ENCODE peak calls at places on chromosome 13, in nine cellular contexts. C is colonic mucosa, M is IMR-90, W is mammary epithelial cell, P is testis, U is left ventricle myocardium inferior, J is stomach, H is dorsolateral prefrontal cortex, L is ovary. D is an unnamed sample.

GRCh38 chr13:59806801-59807200 is 356.9 kb downstream of the DIAPH3 start:
- DNase-seq in C (no peak), M (no peak), W (no peak), P (no peak), U (no peak), J (no peak), H (no peak), L (no peak), D (no peak)

GRCh38 chr13:21673592-21674270 is 2.9 kb downstream of the FGF9 start:
- DNase-seq in C (peak), M (peak), W (peak), P (peak), U (peak), J (peak), H (no peak), L (peak), D (no peak)

GRCh38 chr13:25977216-25977615 is 74.6 kb downstream of the SHISA2 start:
- DNase-seq in C (no peak), M (no peak), W (peak), P (no peak), U (no peak), J (no peak), H (no peak), L (no peak), D (peak)

GRCh38 chr13:61954092-61954491 is 538.4 kb upstream of the PCDH20 start:
- DNase-seq in C (no peak), M (peak), W (no peak), P (no peak), U (no peak), J (no peak), H (no peak), L (no peak), D (no peak)

GRCh38 chr13:79548886-79549285 is 67.9 kb downstream of the NDFIP2 start:
- DNase-seq in C (no peak), M (peak), W (peak), P (no peak), U (no peak), J (no peak), H (no peak), L (no peak), D (no peak)

GRCh38 chr13:94947392-94947791 is 235.0 kb upstream of the SOX21 start:
- DNase-seq in C (no peak), M (no peak), W (no peak), P (no peak), U (no peak), J (no peak), H (no peak), L (no peak), D (no peak)

GRCh38 chr13:30359999-30360398 is 52.6 kb upstream of the KATNAL1 start:
- DNase-seq in C (no peak), M (no peak), W (no peak), P (no peak), U (no peak), J (no peak), H (no peak), L (no peak), D (no peak)

GRCh38 chr13:76043882-76044281 is 407.8 kb downstream of the LMO7 start:
- DNase-seq in C (no peak), M (no peak), W (no peak), P (no peak), U (no peak), J (no peak), H (no peak), L (no peak), D (no peak)

GRCh38 chr13:22278336-22278929 is 607.6 kb downstream of the FGF9 start:
- DNase-seq in C (peak), M (peak), W (peak), P (peak), U (peak), J (peak), H (peak), L (peak), D (no peak)

GRCh38 chr13:37364024-37364423 is 234.5 kb downstream of the POSTN start:
- DNase-seq in C (no peak), M (no peak), W (no peak), P (no peak), U (no peak), J (no peak), H (no peak), L (no peak), D (no peak)

GRCh38 chr13:50589139-50589538 is 254.4 kb downstream of the DLEU7 start:
- DNase-seq in C (no peak), M (peak), W (peak), P (no peak), U (no peak), J (no peak), H (no peak), L (no peak), D (peak)

GRCh38 chr13:30033681-30034447 is 183.4 kb upstream of the UBL3 start:
- DNase-seq in C (no peak), M (peak), W (peak), P (no peak), U (no peak), J (no peak), H (no peak), L (no peak), D (no peak)

GRCh38 chr13:79692846-79693245 is 211.9 kb downstream of the NDFIP2 start:
- DNase-seq in C (no peak), M (no peak), W (no peak), P (no peak), U (no peak), J (no peak), H (no peak), L (no peak), D (peak)

GRCh38 chr13:26227396-26227971 is 5.4 kb upstream of the RNF6 start:
- DNase-seq in C (no peak), M (no peak), W (no peak), P (no peak), U (no peak), J (no peak), H (no peak), L (no peak), D (no peak)

GRCh38 chr13:112658807-112659206 is 31.0 kb upstream of the ATP11A start:
- DNase-seq in C (no peak), M (peak), W (no peak), P (no peak), U (no peak), J (no peak), H (no peak), L (no peak), D (no peak)

GRCh38 chr13:111629933-111630332 is 309.5 kb downstream of the TEX29 start:
- DNase-seq in C (no peak), M (no peak), W (no peak), P (no peak), U (no peak), J (no peak), H (peak), L (no peak), D (no peak)

GRCh38 chr13:100176781-100177389 is 88.0 kb downstream of the PCCA start:
- DNase-seq in C (no peak), M (peak), W (peak), P (no peak), U (no peak), J (no peak), H (no peak), L (no peak), D (peak)

GRCh38 chr13:80965097-80965496 is 624.2 kb upstream of the SPRY2 start:
- DNase-seq in C (no peak), M (no peak), W (no peak), P (no peak), U (no peak), J (no peak), H (no peak), L (no peak), D (no peak)

GRCh38 chr13:80957019-80957650 is 616.2 kb upstream of the SPRY2 start:
- DNase-seq in C (no peak), M (no peak), W (no peak), P (no peak), U (no peak), J (no peak), H (no peak), L (no peak), D (no peak)

GRCh38 chr13:80962173-80962572 is 621.2 kb upstream of the SPRY2 start:
- DNase-seq in C (no peak), M (no peak), W (no peak), P (no peak), U (no peak), J (no peak), H (no peak), L (no peak), D (no peak)

DNA sequence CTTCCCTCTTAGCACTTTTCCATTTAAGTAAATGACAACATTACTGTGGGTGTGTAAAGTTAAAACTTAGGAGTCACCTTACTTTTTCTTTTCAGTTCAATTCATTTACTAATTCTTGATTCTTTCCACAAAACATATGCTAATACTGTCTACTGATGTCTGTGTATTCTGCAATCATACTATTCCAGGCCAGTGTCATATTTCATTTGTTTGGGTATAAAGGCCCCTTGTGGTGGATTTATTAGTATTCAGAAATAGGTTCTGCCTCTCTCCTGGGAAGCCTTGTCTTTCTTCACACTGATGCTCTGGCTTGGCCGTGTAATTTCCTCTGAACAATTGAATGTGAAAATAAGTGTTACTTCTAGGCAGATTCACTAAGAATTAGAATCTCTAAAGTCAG is 621.9 kb upstream of the SPRY2 start:
- DNase-seq in C (no peak), M (no peak), W (no peak), P (no peak), U (no peak), J (no peak), H (no peak), L (no peak), D (no peak)
- TF ChIP-seq CTCF in C (no peak), M (no peak), W (no peak), P (no peak), U (no peak), J (no peak), H (no peak), L (no peak), D (no peak)

DNA sequence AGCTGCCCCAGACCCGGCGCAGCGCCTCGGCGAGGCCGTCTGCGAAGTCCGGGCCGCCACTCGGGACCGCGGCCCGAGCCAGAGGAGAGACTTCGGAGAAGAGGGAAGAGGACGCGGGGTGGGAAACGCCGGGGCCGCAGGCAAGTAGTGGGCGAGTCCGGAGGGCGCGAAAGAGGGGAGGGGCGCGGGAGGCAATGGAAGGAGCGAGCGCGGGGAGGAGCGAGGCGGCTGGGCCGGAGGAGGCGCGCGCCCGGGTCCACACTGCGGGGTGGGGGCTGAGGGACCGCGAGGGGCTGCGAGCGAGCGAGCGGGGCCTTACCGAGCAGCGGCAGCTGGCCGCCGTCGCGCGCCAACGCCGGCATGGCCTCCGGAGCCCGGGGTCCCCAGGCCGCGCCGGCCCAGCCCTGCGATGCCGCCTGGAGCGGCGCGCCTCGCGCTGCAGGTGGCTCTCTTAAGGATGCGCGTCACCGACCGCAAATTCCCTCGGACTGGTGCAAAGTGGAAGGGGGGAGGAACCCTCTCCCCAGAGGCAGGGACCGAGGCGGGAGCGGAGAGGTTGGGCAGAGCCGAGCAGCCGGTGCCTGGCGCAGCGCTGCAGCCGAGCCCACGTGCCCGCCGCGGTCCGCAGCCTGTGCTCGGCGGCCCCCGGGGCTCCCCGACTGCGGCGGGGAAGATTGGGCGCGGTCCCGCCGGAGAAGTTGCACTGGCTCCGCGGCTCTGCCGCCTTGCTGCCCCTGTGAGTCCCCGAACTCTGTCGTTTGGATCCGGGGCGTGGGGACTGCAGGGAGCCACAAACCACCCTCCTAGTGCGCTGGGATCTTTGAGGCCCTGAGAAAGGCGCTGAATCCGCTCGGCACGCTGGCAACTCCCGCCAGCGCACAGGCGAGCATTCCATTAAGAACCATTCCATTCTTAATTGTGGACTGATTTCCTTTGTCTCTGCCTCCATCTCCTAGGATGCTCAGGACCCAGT is at the start of gene FLT3:
- DNase-seq in C (peak), M (peak), W (peak), P (peak), U (peak), J (peak), H (no peak), L (no peak), D (no peak)
- H3K4me3 ChIP-seq in C (peak), M (peak), W (no peak), P (peak), U (peak), J (peak), H (peak), L (no peak), D (peak)

DNA sequence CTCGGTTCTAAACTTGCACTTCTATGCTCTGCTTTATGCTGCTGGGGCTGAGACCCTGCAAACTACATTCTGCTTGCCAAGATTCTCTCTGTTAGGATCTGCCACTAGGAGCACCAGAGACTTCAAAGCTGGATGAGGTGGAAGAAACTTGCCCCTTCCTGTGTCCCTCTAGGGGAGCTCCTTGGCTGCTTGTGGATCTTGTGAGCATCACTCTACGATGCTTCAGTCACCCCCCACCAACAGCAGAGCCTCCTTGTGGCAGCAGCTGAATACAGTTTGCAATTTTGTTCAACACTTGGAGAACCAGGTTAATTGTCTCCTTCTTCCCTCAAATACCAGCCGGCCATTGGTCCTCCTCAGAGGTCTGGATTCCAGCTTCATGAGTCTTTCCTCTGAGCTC is 310.6 kb downstream of the FGF14 start:
- DNase-seq in C (no peak), M (no peak), W (peak), P (no peak), U (no peak), J (no peak), H (no peak), L (no peak), D (no peak)
- TF ChIP-seq CTCF in C (no peak), M (no peak), W (peak), P (no peak), U (no peak), J (no peak), H (peak), L (no peak), D (peak)

GRCh38 chr13:48125794-48126228 is 30.9 kb upstream of the MED4 start:
- DNase-seq in C (no peak), M (no peak), W (no peak), P (peak), U (no peak), J (no peak), H (no peak), L (peak), D (peak)
- H3K4me3 ChIP-seq in C (no peak), M (no peak), W (no peak), P (no peak), U (peak), J (no peak), H (no peak), L (no peak), D (peak)

DNA sequence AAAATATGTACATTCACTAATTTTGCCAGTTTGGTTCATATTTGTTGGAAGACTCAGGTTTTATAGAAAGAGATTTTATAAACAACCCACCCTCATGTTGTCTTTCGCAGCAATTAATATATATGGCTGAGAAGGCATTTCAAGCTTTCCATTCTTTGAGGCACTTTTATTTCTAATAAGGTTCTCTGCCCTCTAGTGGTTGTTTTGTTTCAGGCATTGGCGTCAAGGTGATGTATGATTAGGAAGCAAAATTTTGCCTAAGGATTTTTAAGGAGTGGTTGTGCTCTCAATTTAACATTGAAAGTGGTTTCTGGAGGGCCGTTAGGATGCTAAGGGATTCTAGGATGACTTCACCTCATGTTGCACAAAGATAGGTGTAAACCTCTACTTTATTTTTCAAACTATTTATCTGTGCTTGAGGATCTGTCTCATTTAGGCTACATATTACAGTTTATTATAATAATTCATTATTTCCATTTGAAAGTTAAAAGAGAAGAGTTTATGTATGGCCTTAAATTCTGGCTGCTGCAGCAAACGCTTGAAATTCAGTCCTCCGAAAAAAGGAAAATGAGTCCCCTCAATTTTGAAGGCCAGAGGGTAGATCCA is 35.9 kb downstream of the OXGR1 start:
- DNase-seq in C (no peak), M (peak), W (peak), P (peak), U (no peak), J (peak), H (no peak), L (no peak), D (no peak)
- TF ChIP-seq CTCF in C (peak), M (peak), W (peak), P (peak), U (peak), J (peak), H (peak), L (no peak), D (peak)

DNA sequence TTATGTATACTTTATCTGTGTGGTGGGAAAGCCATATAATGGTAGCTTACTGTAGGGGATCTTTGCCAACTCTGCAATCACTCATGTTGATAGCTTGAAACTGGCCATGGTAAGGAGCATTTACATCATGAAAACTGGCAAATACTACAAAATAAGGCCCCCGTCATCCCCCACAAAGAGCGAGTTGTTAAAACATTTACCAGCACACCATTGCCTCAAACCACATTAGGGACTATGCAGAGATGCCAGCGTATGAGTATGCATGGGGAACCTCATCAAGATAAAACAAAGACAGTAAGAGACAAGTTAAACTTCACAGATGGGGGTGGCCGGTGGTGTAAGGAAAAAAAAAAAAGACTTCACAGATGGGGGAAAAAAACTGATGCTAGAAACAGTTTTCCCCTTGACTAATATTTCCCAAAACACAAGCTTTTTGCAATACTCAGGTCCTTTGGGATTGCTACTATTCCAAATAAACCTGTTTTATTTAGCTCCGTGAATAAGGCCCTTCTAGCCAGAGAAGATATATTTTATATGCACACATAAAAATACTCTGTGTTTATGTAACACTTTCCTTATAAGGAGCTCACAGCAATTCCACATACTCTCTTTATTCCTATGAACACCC is 70.6 kb upstream of the SERP2 start:
- DNase-seq in C (no peak), M (peak), W (no peak), P (no peak), U (no peak), J (no peak), H (no peak), L (no peak), D (no peak)
- H3K4me3 ChIP-seq in C (no peak), M (no peak), W (no peak), P (no peak), U (no peak), J (no peak), H (no peak), L (no peak), D (no peak)

GRCh38 chr13:35855531-35856019 is 275.6 kb downstream of the DCLK1 start:
- DNase-seq in C (no peak), M (no peak), W (peak), P (no peak), U (no peak), J (no peak), H (peak), L (no peak), D (peak)
- TF ChIP-seq CTCF in C (no peak), M (no peak), W (no peak), P (no peak), U (no peak), J (no peak), H (no peak), L (no peak), D (no peak)

DNA sequence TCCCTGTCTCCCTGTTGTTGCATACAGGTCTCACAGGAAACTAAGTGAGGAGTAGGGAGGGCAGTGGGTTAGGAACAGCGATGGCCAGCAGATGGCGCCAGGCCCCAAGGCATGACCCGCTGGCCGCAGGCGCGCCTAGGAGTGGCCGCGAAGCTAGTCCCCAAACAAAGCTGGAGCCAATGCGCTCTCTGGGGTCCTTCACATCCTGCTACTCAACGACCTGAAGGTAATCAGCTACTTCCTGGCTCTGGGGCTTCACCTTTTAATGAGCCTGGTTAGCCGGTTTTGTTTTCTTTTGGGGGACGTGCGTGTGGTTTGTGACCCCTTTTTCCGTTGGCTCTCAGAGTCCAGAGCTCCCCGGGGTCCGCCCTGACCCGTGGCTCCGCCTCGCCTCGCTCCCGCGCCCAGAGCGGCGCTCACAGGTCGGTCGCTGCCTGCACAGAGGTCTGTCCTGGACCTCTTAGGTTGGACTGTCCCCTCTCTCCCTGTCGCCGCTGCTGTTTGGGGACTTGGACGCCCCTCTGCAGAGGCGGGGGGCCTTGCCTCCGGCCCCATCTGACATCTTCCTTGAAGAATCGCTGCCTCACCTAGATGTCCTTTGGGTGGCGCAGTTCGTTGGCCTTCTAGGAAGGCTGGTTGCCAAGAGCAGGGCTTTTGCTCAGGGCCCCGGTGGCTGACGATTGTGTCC is 62.2 kb upstream of the GTF3A start:
- DNase-seq in C (peak), M (peak), W (peak), P (peak), U (peak), J (peak), H (peak), L (peak), D (no peak)
- H3K4me3 ChIP-seq in C (peak), M (peak), W (peak), P (peak), U (peak), J (peak), H (peak), L (peak), D (peak)

GRCh38 chr13:113968463-113969310 is 5.2 kb downstream of the C13orf46 start:
- DNase-seq in C (no peak), M (no peak), W (no peak), P (no peak), U (peak), J (no peak), H (no peak), L (no peak), D (no peak)
- TF ChIP-seq CTCF in C (no peak), M (no peak), W (no peak), P (no peak), U (no peak), J (no peak), H (no peak), L (no peak), D (peak)

GRCh38 chr13:110571897-110572777 is 10.6 kb upstream of the RAB20 start:
- DNase-seq in C (no peak), M (no peak), W (no peak), P (no peak), U (no peak), J (no peak), H (no peak), L (no peak), D (no peak)
- H3K4me3 ChIP-seq in C (no peak), M (no peak), W (no peak), P (no peak), U (no peak), J (no peak), H (no peak), L (no peak), D (no peak)

D was measured in epithelial cell of proximal tubule.